ENCODE peak calls at places on chromosomes 5 and 9, in eight cellular contexts. L, B, W, K, I, G, Z and T are unnamed samples.

GRCh38 chr5:166347051-166347450 is 1944.4 kb upstream of the WWC1 start:
- DNase-seq in B (no peak), W (no peak), Z (no peak), L (no peak), K (no peak), I (no peak), G (no peak), T (no peak)

GRCh38 chr9:113857875-113858274 is 18.2 kb upstream of the ZNF618 start:
- DNase-seq in K (peak), L (no peak), I (no peak), W (no peak), Z (no peak), G (no peak), B (no peak), T (no peak)

GRCh38 chr9:137371521-137371941 is 51.4 kb downstream of the EXD3 start:
- DNase-seq in B (no peak), K (no peak), I (no peak), Z (peak), G (no peak), L (no peak), W (no peak), T (no peak)

GRCh38 chr5:59285300-59286017 is 608.1 kb downstream of the PDE4D start:
- DNase-seq in W (no peak), B (no peak), I (no peak), L (no peak), Z (no peak), G (no peak), K (no peak), T (no peak)

GRCh38 chr9:2320126-2320525 is 301.5 kb upstream of the VLDLR start:
- DNase-seq in L (no peak), B (no peak), I (no peak), W (no peak), Z (no peak), K (no peak), G (no peak), T (no peak)

GRCh38 chr9:120928015-120928719 is 1.6 kb upstream of the TRAF1 start:
- DNase-seq in B (no peak), W (peak), L (peak), G (peak), K (peak), Z (peak), I (peak), T (no peak)

GRCh38 chr9:110179734-110180133 is 28.2 kb downstream of the C9orf152 start:
- DNase-seq in G (no peak), K (no peak), Z (no peak), L (no peak), B (peak), W (no peak), I (no peak), T (no peak)

GRCh38 chr5:80164799-80165198 is 91.0 kb downstream of the SERINC5 start:
- DNase-seq in G (no peak), W (no peak), B (no peak), Z (no peak), I (no peak), L (no peak), K (no peak), T (no peak)

GRCh38 chr5:17056056-17056690 is 120.1 kb upstream of the MYO10 start:
- DNase-seq in W (peak), G (no peak), B (peak), K (peak), L (no peak), I (no peak), Z (no peak), T (no peak)

GRCh38 chr9:101354143-101354764 is 30.6 kb downstream of the BAAT start:
- DNase-seq in G (no peak), B (no peak), I (no peak), K (no peak), L (no peak), W (no peak), Z (no peak), T (no peak)

GRCh38 chr9:125558453-125559084 is 148.4 kb downstream of the MAPKAP1 start:
- DNase-seq in Z (no peak), I (no peak), K (peak), B (peak), W (peak), G (no peak), L (no peak), T (peak)

GRCh38 chr5:102241809-102242421 is 54.2 kb downstream of the SLCO4C1 start:
- DNase-seq in K (no peak), B (no peak), L (no peak), Z (no peak), W (no peak), I (no peak), G (no peak), T (no peak)

GRCh38 chr9:114754574-114754973 is 51.3 kb downstream of the TNFSF15 start:
- DNase-seq in K (no peak), B (no peak), G (no peak), I (no peak), Z (no peak), W (no peak), L (no peak), T (no peak)

GRCh38 chr9:29437515-29437914 is 1864.2 kb upstream of the C9orf72 start:
- DNase-seq in W (no peak), K (no peak), L (no peak), B (no peak), G (no peak), Z (no peak), I (no peak), T (no peak)

GRCh38 chr9:20144255-20144654 is 355.4 kb upstream of the SLC24A2 start:
- DNase-seq in G (no peak), Z (no peak), L (no peak), I (no peak), B (no peak), K (no peak), W (no peak), T (no peak)

GRCh38 chr5:100260968-100261367 is 274.2 kb upstream of the FAM174A start:
- DNase-seq in Z (no peak), B (no peak), I (no peak), G (no peak), L (no peak), K (no peak), W (no peak), T (no peak)

GRCh38 chr5:65172486-65173129 is 309.1 kb downstream of the ADAMTS6 start:
- DNase-seq in I (no peak), Z (no peak), K (no peak), L (no peak), G (no peak), B (peak), W (no peak), T (no peak)

GRCh38 chr9:70061776-70062175 is 18.1 kb downstream of the MAMDC2 start:
- DNase-seq in K (no peak), L (no peak), W (peak), G (no peak), I (no peak), B (no peak), Z (no peak), T (no peak)

GRCh38 chr9:122020398-122020797 is 72.7 kb downstream of the TTLL11 start:
- DNase-seq in K (no peak), W (peak), B (peak), L (no peak), Z (no peak), G (no peak), I (no peak), T (no peak)

GRCh38 chr5:99105216-99105615 is 176.4 kb upstream of the CHD1 start:
- DNase-seq in W (peak), G (no peak), L (no peak), Z (no peak), B (peak), K (no peak), I (no peak), T (no peak)

GRCh38 chr9:78326564-78326963 is 29.6 kb downstream of the PSAT1 start:
- DNase-seq in I (no peak), W (no peak), Z (no peak), B (no peak), G (no peak), L (no peak), K (no peak), T (no peak)

GRCh38 chr9:34010979-34011378 is 37.7 kb downstream of the UBAP2 start:
- DNase-seq in L (no peak), B (peak), K (no peak), I (no peak), W (peak), Z (no peak), G (no peak), T (no peak)

GRCh38 chr9:1875921-1876448 is 139.2 kb upstream of the SMARCA2 start:
- DNase-seq in L (no peak), Z (peak), K (no peak), B (no peak), I (no peak), G (no peak), W (no peak), T (no peak)

GRCh38 chr5:93189707-93190120 is 391.3 kb downstream of the NR2F1-AS1 start:
- DNase-seq in B (peak), W (peak), K (no peak), G (no peak), I (no peak), Z (no peak), L (no peak), T (no peak)

DNA sequence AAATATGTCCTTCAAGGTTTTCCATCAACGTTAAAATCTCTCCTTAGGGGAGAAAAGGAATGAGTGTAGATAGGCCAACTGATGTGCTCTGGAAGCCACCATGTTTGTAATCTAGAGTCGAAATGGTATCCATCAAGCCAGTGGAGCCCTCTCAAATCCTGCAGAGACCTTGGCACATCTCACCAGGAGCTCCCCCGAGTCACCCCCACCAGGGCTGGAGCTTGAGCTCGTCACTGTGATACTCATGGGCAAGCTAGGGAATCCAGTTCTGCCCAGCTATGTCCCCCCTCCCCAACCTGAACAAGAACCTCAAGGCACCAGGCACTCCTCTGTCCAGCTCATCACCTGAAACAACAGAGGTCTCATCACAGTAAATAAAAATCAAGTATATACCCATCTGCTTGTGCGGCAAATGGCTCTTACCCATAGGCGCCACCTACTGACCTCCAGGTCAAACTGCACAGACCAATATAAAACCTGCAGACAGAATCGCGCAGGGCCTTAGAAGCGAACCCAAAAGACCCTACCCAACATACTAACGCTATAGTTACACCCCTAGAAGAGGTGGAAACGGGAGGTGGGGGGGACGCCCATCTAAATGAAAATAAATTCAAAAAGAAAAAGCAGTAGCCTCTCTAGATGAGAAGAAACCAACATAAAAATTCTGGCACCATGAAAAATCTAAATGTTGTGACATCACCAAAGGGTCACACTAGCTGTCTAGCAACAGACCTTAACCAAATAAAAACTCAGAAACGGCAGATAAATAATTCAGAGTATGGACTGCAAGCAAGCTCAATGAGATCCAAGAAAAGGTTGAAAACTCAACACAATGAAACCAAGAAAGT is 75.0 kb downstream of the TTC39B start:
- DNase-seq in B (peak), Z (no peak), G (no peak), K (no peak), W (peak), L (no peak), I (no peak), T (no peak)
- TF ChIP-seq CTCF in B (peak), Z (peak), G (peak), K (peak), W (peak), L (no peak), I (peak), T (peak)

DNA sequence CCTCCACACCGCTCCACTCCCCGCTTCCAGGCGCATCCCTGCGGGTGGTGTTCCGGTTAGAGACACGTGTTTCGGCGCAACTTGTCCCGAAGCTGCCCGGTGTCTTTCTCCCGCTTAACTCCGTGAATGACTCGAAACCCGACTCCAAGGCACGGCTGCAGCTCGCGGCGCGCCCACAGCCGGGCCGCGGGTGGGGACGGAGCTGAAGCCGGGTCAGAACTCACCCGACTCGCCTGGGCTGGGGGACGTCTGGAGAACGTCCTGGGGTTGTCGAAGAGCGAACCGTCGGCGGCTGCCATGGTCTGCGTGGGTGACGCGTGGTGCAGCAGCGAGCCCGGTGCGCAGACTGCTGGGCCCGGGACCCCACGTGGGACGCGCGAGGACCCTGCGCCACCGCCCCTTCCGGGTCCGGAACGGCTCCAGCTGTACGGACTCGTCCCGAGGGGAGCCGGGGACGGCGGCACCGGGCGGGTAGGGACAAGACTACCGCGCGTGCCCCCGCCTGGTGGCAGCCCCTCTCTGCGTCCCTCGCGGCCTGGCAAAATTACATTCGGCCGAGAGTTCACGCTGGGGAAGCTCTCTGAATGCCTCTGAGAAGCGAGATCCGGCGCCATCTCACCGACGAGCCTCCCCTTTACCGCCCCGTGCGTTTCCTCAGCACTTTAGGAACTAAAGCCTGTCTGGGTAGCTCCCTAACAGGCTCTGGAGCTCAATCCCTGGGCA is at the start of gene DDX31:
- DNase-seq in W (peak), G (peak), L (peak), I (peak), Z (peak), B (peak), K (peak), T (peak)
- TF ChIP-seq CTCF in W (no peak), G (peak), L (no peak), I (no peak), Z (peak), B (no peak), K (no peak), T (no peak)

GRCh38 chr5:170418736-170419135 is 29.6 kb upstream of the KCNMB1 start:
- DNase-seq in L (no peak), I (no peak), Z (no peak), K (no peak), B (no peak), G (no peak), W (no peak), T (no peak)
- TF ChIP-seq CTCF in L (no peak), I (no peak), Z (no peak), K (no peak), B (no peak), G (no peak), W (no peak), T (no peak)

GRCh38 chr5:140055152-140055551 is 12.1 kb upstream of the NRG2 start:
- DNase-seq in Z (no peak), K (no peak), G (no peak), L (no peak), I (no peak), W (no peak), B (no peak), T (no peak)

GRCh38 chr5:140054086-140054689 is 11.1 kb upstream of the NRG2 start:
- DNase-seq in Z (no peak), K (no peak), B (peak), G (no peak), W (peak), I (no peak), L (no peak), T (no peak)

GRCh38 chr5:140056880-140057279 is 13.8 kb upstream of the NRG2 start:
- DNase-seq in B (no peak), I (no peak), Z (no peak), K (no peak), W (no peak), G (no peak), L (no peak), T (no peak)

GRCh38 chr5:140060816-140061215 is 17.7 kb upstream of the NRG2 start:
- DNase-seq in I (no peak), W (no peak), Z (no peak), L (no peak), K (no peak), G (no peak), B (no peak), T (no peak)

GRCh38 chr5:140058212-140058932 is 15.3 kb upstream of the NRG2 start:
- DNase-seq in L (no peak), I (no peak), G (no peak), B (no peak), W (no peak), K (no peak), Z (no peak), T (no peak)
- TF ChIP-seq CTCF in L (no peak), I (no peak), G (no peak), B (no peak), W (no peak), K (no peak), Z (no peak), T (no peak)

GRCh38 chr5:144191998-144192397 is 21.3 kb downstream of the KCTD16 start:
- DNase-seq in Z (no peak), K (no peak), W (peak), G (no peak), I (no peak), L (no peak), B (peak), T (no peak)
- TF ChIP-seq CTCF in Z (peak), K (peak), W (peak), G (peak), I (peak), L (no peak), B (peak), T (peak)

GRCh38 chr9:36956908-36957307 is 77.2 kb downstream of the PAX5 start:
- DNase-seq in K (no peak), G (peak), B (no peak), I (no peak), W (no peak), L (no peak), Z (no peak), T (no peak)
- TF ChIP-seq CTCF in K (no peak), G (no peak), B (no peak), I (no peak), W (no peak), L (no peak), Z (no peak), T (no peak)

GRCh38 chr5:174736351-174736721 is 12.0 kb downstream of the MSX2 start:
- DNase-seq in K (no peak), W (no peak), Z (no peak), B (peak), G (no peak), I (no peak), L (no peak), T (no peak)
- TF ChIP-seq CTCF in K (no peak), W (no peak), Z (no peak), B (no peak), G (no peak), I (no peak), L (no peak), T (no peak)

DNA sequence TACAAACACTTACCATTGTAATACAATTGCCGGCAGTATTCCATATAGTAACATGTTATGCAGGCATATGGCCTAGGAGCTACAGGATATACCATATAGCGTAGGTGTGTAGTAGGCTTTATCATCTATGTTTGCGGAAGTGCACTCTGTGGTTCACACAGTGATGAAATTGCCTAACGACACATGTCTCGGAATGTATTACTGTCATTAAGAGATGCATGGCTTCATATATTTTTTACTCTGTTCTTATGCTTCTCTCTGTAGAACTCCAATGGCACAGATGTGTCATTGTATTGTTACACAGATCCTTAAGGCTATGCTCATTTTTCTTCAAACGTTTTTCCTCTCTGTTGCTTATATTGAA is 19.2 kb upstream of the ANKRD18A start:
- DNase-seq in L (no peak), K (no peak), I (no peak), B (no peak), Z (no peak), G (no peak), W (no peak), T (no peak)
- TF ChIP-seq CTCF in L (no peak), K (no peak), I (no peak), B (no peak), Z (no peak), G (no peak), W (no peak), T (no peak)